ENCODE peak calls at places on chromosome 19, in four cellular contexts. Y is HCT116, S is A549, L is GM23338. R is an unnamed sample.

GRCh38 chr19:39131255-39131755 is 5.7 kb downstream of the PAK4 start:
- DNase-seq in Y (no peak), S (no peak), L (no peak), R (no peak)

GRCh38 chr19:45439569-45440258 is 16.0 kb upstream of the ERCC1 start:
- DNase-seq in Y (no peak), S (peak; percentile 74), L (peak; percentile 76), R (no peak)

GRCh38 chr19:10271543-10272086 is 695 bp downstream of the ICAM1 start:
- DNase-seq in Y (no peak), S (no peak), L (no peak), R (no peak)

GRCh38 chr19:12665281-12665573 is 1.3 kb downstream of the MAN2B1 start:
- DNase-seq in Y (no peak), S (no peak), L (no peak), R (no peak)

GRCh38 chr19:13019330-13019729 is 24.1 kb downstream of the NFIX start:
- DNase-seq in Y (no peak), S (no peak), L (no peak), R (no peak)

GRCh38 chr19:49985926-49986325 is 25.0 kb upstream of the SIGLEC11 start:
- DNase-seq in Y (no peak), S (no peak), L (no peak), R (no peak)

GRCh38 chr19:2561895-2562294 is 86.0 kb downstream of the GADD45B start:
- DNase-seq in Y (no peak), S (no peak), L (no peak), R (no peak)

GRCh38 chr19:38922482-38922881 is 8.1 kb downstream of the SARS2 start:
- DNase-seq in Y (no peak), S (no peak), L (no peak), R (no peak)

GRCh38 chr19:1276620-1277007 is 1.3 kb downstream of the FAM174C start:
- DNase-seq in Y (no peak), S (no peak), L (no peak), R (no peak)

GRCh38 chr19:44718441-44719261 is 19.7 kb downstream of the CEACAM16 start:
- DNase-seq in Y (no peak), S (peak; percentile 90), L (peak; percentile 95), R (no peak)

GRCh38 chr19:50514346-50515167 is 844 bp upstream of the ASPDH start:
- DNase-seq in Y (no peak), S (no peak), L (no peak), R (no peak)

GRCh38 chr19:28971011-28971410 is 241.9 kb downstream of the UQCRFS1 start:
- DNase-seq in Y (no peak), S (no peak), L (no peak), R (no peak)

GRCh38 chr19:35641515-35642151 is at the start of gene ETV2:
- DNase-seq in Y (no peak), S (no peak), L (peak; percentile 79), R (no peak)

GRCh38 chr19:13241321-13242104 is 91.3 kb downstream of the IER2 start:
- DNase-seq in Y (no peak), S (no peak), L (peak; percentile 59), R (no peak)

GRCh38 chr19:12721656-12722565 is 1.8 kb downstream of the TNPO2 start:
- DNase-seq in Y (no peak), S (peak; percentile 31), L (peak; percentile 93), R (no peak)

GRCh38 chr19:15551183-15552004 is 43.1 kb downstream of the CYP4F22 start:
- DNase-seq in Y (no peak), S (peak; percentile 47), L (peak; percentile 91), R (no peak)

GRCh38 chr19:1910169-1910568 is 5.0 kb downstream of the ADAT3 start:
- DNase-seq in Y (no peak), S (no peak), L (no peak), R (no peak)

GRCh38 chr19:2391118-2391725 is 31.2 kb downstream of the TMPRSS9 start:
- DNase-seq in Y (peak; percentile 66), S (peak; percentile 39), L (peak; percentile 79), R (peak; percentile 38)

GRCh38 chr19:21321996-21322395 is 7.2 kb downstream of the ZNF708 start:
- DNase-seq in Y (no peak), S (no peak), L (no peak), R (no peak)

GRCh38 chr19:991174-991931 is 7.2 kb downstream of the WDR18 start:
- DNase-seq in Y (peak; percentile 22), S (no peak), L (peak; percentile 67), R (no peak)

GRCh38 chr19:34325181-34325580 is 39.8 kb upstream of the GPI start:
- DNase-seq in Y (no peak), S (no peak), L (no peak), R (no peak)

GRCh38 chr19:55257461-55258411 is 1.1 kb downstream of the PPP6R1 start:
- DNase-seq in Y (no peak), S (no peak), L (peak; percentile 46), R (no peak)

GRCh38 chr19:33273065-33273736 is 29.1 kb downstream of the CEBPA start:
- DNase-seq in Y (no peak), S (no peak), L (no peak), R (no peak)

GRCh38 chr19:48085077-48085476 is 25.5 kb downstream of the PLA2G4C start:
- DNase-seq in Y (no peak), S (no peak), L (no peak), R (no peak)

GRCh38 chr19:46624958-46625661 is at the start of gene PTGIR:
- DNase-seq in Y (no peak), S (no peak), L (peak; percentile 40), R (no peak)

GRCh38 chr19:18099623-18099995 is 2.0 kb downstream of the MAST3 start:
- DNase-seq in Y (no peak), S (no peak), L (no peak), R (no peak)

GRCh38 chr19:7679771-7680605 is 645 bp upstream of the TRAPPC5 start:
- DNase-seq in Y (no peak), S (no peak), L (peak; percentile 44), R (no peak)

GRCh38 chr19:50189326-50189725 is 14.1 kb upstream of the MYH14 start:
- DNase-seq in Y (no peak), S (no peak), L (no peak), R (no peak)

GRCh38 chr19:49136771-49137171 is 17.4 kb downstream of the PPFIA3 start:
- DNase-seq in Y (no peak), S (no peak), L (no peak), R (no peak)

GRCh38 chr19:48868196-48868886 is at the start of gene PLEKHA4:
- DNase-seq in Y (no peak), S (no peak), L (no peak), R (no peak)

GRCh38 chr19:19211499-19212432 is at the start of gene NCAN:
- DNase-seq in Y (no peak), S (no peak), L (peak; percentile 84), R (no peak)

GRCh38 chr19:660793-661426 is 2.1 kb downstream of the RNF126 start:
- DNase-seq in Y (no peak), S (no peak), L (no peak), R (no peak)

GRCh38 chr19:33000510-33000909 is 28.5 kb downstream of the FAAP24 start:
- DNase-seq in Y (no peak), S (no peak), L (no peak), R (no peak)

GRCh38 chr19:7857727-7858701 is 16.2 kb downstream of the PRR36 start:
- DNase-seq in Y (no peak), S (no peak), L (peak; percentile 93), R (no peak)

GRCh38 chr19:50718255-50719118 is 1.1 kb downstream of the SHANK1 start:
- DNase-seq in Y (no peak), S (no peak), L (peak; percentile 56), R (no peak)

DNA sequence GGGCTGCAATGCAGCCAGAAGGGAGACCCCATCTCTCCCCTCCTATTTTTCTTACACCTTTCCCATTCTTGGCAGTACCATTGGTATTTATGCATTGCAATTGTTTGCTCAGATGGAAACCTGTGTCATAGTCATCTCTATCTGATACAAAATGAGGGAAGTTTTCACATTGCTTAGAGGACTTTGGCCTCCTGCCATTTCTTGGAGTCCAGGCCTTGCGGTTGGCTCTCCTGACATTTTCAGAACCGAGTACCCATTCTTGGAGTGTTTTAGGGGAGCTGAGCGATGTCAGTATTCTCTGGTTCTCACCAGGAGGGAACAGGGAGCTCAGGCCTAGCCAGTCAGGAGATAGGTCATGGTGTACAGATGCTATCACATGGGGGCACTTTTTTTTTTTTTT is 1.5 kb downstream of the SIN3B start:
- DNase-seq in Y (no peak), S (no peak), L (no peak), R (no peak)
- H3K4me3 ChIP-seq in Y (peak overlapping the region; percentile 99), S (peak overlapping the region; percentile 81), L (peak overlapping the region; percentile 96), R (peak overlapping the region; percentile 78)

GRCh38 chr19:5376928-5377327 is 36.3 kb upstream of the PTPRS start:
- DNase-seq in Y (no peak), S (no peak), L (no peak), R (no peak)

GRCh38 chr19:5380215-5380919 is 39.8 kb upstream of the PTPRS start:
- DNase-seq in Y (no peak), S (no peak), L (no peak), R (no peak)
- TF ChIP-seq REST in Y (no peak), S (no peak), L (no peak), R (no peak)

DNA sequence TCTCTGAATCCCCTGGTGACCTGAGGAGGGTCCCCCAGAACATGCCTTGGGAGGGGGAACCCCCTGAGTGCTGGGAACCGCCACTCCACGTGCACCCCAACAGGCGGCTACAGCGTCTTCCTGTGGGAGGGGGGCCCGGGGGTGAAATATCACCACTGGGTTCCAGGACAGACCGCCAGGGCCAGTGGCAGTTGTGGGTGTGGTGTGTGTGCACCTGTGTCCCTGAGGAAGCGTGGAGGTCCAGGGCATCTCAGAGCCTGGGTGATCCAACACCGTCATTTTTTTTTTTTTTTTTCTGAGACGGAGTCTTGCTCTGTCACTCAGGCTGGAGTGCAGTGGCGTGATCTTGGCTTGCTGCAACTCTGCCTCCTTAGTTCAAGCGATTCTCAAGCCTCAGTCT is 4.2 kb downstream of the ADGRE5 start:
- DNase-seq in Y (no peak), S (no peak), L (no peak), R (no peak)
- H3K4me3 ChIP-seq in Y (no peak overlapping the region), S (no peak overlapping the region), L (no peak overlapping the region), R (no peak overlapping the region)

DNA sequence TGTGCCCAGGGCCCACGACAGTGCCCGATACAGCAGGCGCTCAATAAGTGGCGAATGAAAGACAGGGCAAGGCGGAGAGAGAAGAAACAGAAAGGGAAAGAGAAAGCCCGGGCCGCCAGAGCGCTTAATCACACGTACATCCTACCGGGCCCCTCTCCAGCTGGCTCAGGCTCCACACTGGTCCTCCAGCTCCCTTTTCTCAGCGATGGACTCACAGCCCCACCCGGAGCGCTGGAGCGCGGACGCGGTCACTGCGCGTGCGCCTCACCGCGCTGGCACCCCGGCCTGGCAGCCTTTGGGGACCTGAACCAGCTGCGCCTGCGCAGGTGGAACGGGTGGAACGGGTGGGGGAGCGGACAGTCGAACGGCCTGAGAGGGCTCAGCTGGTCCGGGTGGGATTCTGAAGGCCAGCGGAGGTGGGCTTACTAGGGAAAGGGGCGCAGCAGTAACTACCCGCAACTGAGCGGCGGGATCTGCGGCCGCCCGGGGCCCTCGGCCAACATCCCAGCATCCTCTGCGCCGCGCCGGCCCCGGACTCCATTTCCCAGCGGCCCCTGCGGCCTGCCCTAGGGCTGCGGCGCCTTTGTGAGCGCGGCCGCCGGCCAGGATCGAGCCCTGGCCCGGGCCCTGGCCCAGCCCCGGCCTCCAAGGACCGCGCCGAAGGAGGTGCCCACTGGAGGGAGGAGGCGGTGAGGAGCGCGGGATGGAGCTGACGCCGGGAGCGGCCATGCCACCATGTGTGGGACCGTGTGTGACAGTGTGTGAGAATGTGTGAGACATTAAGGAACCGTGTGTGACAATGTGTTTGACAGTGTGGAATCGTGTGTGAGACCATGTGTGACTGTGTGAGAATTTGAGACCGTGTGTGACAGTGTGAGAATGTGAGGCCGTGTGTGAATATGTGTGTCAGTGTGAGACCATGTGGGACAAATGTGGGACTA is at the start of gene ZNF583:
- DNase-seq in Y (no peak), S (peak; percentile 85), L (peak; percentile 89), R (peak; percentile 71)
- TF ChIP-seq REST in Y (no peak), S (no peak), L (no peak), R (no peak)